ENCODE peak calls at places on chromosome 18, in four cellular contexts. V is HCT116, J is stomach, G is MM.1S. Q is an unnamed sample. For H3K27me3, the result is how much of the 10 kb centered on the place peaks cover.

GRCh38 chr18:44067201-44067600 is 613.5 kb upstream of the SETBP1 start:
- DNase-seq in V (no peak), J (no peak), G (no peak), Q (no peak)

GRCh38 chr18:50192903-50193795 is 1.8 kb downstream of the MYO5B start:
- DNase-seq in V (no peak), J (peak), G (no peak), Q (peak)

GRCh38 chr18:78576967-78577366 is 402.7 kb upstream of the SALL3 start:
- DNase-seq in V (no peak), J (no peak), G (no peak), Q (no peak)

GRCh38 chr18:48592540-48592939 is 53.7 kb downstream of the CTIF start:
- DNase-seq in V (no peak), J (no peak), G (no peak), Q (no peak)

GRCh38 chr18:43830905-43831304 is 553.6 kb upstream of the SYT4 start:
- DNase-seq in V (no peak), J (no peak), G (no peak), Q (no peak)

GRCh38 chr18:4319738-4320677 is 135.1 kb downstream of the DLGAP1 start:
- DNase-seq in V (no peak), J (no peak), G (no peak), Q (no peak)

GRCh38 chr18:45621068-45621511 is 5.8 kb downstream of the SLC14A2 start:
- DNase-seq in V (peak), J (no peak), G (peak), Q (peak)

GRCh38 chr18:37248281-37248680 is 317.3 kb downstream of the CELF4 start:
- DNase-seq in V (no peak), J (no peak), G (no peak), Q (no peak)

GRCh38 chr18:41391616-41392610 is 563.1 kb upstream of the PIK3C3 start:
- DNase-seq in V (no peak), J (peak), G (peak), Q (peak)

GRCh38 chr18:70827632-70828031 is 538.8 kb downstream of the SOCS6 start:
- DNase-seq in V (no peak), J (no peak), G (no peak), Q (no peak)

GRCh38 chr18:56085561-56085960 is 497.6 kb upstream of the TCF4 start:
- DNase-seq in V (no peak), J (no peak), G (no peak), Q (no peak)

GRCh38 chr18:22253156-22253555 is 83.8 kb downstream of the GATA6 start:
- DNase-seq in V (no peak), J (no peak), G (no peak), Q (no peak)

GRCh38 chr18:22250591-22250996 is 81.2 kb downstream of the GATA6 start:
- DNase-seq in V (peak), J (peak), G (no peak), Q (peak)

GRCh38 chr18:22254088-22254487 is 84.7 kb downstream of the GATA6 start:
- DNase-seq in V (no peak), J (peak), G (no peak), Q (peak)

GRCh38 chr18:22253676-22254075 is 84.3 kb downstream of the GATA6 start:
- DNase-seq in V (no peak), J (no peak), G (no peak), Q (no peak)

GRCh38 chr18:22250026-22250425 is 80.6 kb downstream of the GATA6 start:
- DNase-seq in V (no peak), J (no peak), G (no peak), Q (no peak)
- H3K27me3 ChIP-seq in V (under half), J (under half), G (under half), Q (under half)

GRCh38 chr18:32441536-32441935 is 29.1 kb downstream of the GAREM1 start:
- DNase-seq in V (no peak), J (no peak), G (no peak), Q (no peak)
- H3K27ac ChIP-seq in V (no peak), J (no peak), G (no peak), Q (no peak)

GRCh38 chr18:79796016-79796415 is 1.7 kb upstream of the KCNG2 start:
- DNase-seq in V (no peak), J (no peak), G (no peak), Q (no peak)
- H3K27me3 ChIP-seq in V (under half), J (half or more), G (under half), Q (under half)

GRCh38 chr18:26863921-26864497 is 1.5 kb downstream of the AQP4 start:
- DNase-seq in V (no peak), J (no peak), G (no peak), Q (no peak)
- H3K27ac ChIP-seq in V (no peak), J (peak), G (no peak), Q (no peak)

Q was measured in small intestine.